ENCODE peak calls at places on chromosomes 12 and 14, in six cellular contexts. J is GM12878, C is K562, Y is RWPE2, I is mesendoderm, V is iPS DF 6.9. U is an unnamed sample.

GRCh38 chr12:85951823-85952222 is 77.7 kb downstream of the NTS start:
- DNase-seq in C (no peak), Y (no peak), I (peak; percentile 56), V (no peak), J (no peak), U (no peak)

GRCh38 chr14:87888136-87888999 is 104.6 kb downstream of the GALC start:
- DNase-seq in I (peak; percentile 75), V (peak; percentile 41), C (peak; percentile 37), Y (no peak), J (no peak), U (peak; percentile 38)

GRCh38 chr12:32671930-32672785 is 6.9 kb upstream of the DNM1L start:
- DNase-seq in V (peak; percentile 52), I (peak; percentile 70), C (peak; percentile 43), J (no peak), Y (no peak), U (peak; percentile 78)

GRCh38 chr12:105060715-105061378 is 23.4 kb downstream of the ALDH1L2 start:
- DNase-seq in C (no peak), I (peak; percentile 59), Y (no peak), V (no peak), J (no peak), U (no peak)

GRCh38 chr12:15474766-15475165 is 152.5 kb downstream of the PTPRO start:
- DNase-seq in V (no peak), I (no peak), C (no peak), J (no peak), Y (no peak), U (no peak)

GRCh38 chr12:52059582-52060497 is 8.6 kb downstream of the NR4A1 start:
- DNase-seq in J (no peak), C (no peak), V (no peak), Y (no peak), I (no peak), U (no peak)

GRCh38 chr12:57233357-57234232 is 4.1 kb downstream of the SHMT2 start:
- DNase-seq in I (no peak), C (no peak), J (no peak), Y (peak; percentile 60), V (no peak), U (peak; percentile 13)

GRCh38 chr14:105299654-105300541 is 903 bp downstream of the BRF1 start:
- DNase-seq in J (no peak), Y (no peak), V (no peak), C (no peak), I (no peak), U (peak; percentile 67)

GRCh38 chr12:101695698-101696097 is 1.7 kb upstream of the CHPT1 start:
- DNase-seq in C (no peak), V (no peak), J (no peak), I (no peak), Y (no peak), U (no peak)

GRCh38 chr14:54490448-54490805 is 1.6 kb upstream of the GMFB start:
- DNase-seq in I (peak; percentile 93), J (no peak), V (no peak), C (no peak), Y (no peak), U (peak; percentile 15)

GRCh38 chr12:104457746-104458644 is 1.2 kb downstream of the CHST11 start:
- DNase-seq in C (peak; percentile 65), J (no peak), I (no peak), Y (no peak), V (no peak), U (peak; percentile 84)

GRCh38 chr12:98814254-98814653 is 169.2 kb downstream of the APAF1 start:
- DNase-seq in Y (no peak), I (no peak), J (no peak), C (no peak), V (no peak), U (no peak)

GRCh38 chr14:80567905-80568512 is 356.7 kb upstream of the DIO2 start:
- DNase-seq in J (no peak), Y (peak; percentile 60), C (no peak), I (peak; percentile 14), V (no peak), U (no peak)

GRCh38 chr14:61530296-61530695 is 165.0 kb upstream of the HIF1A start:
- DNase-seq in C (no peak), J (no peak), V (no peak), I (no peak), Y (no peak), U (no peak)

DNA sequence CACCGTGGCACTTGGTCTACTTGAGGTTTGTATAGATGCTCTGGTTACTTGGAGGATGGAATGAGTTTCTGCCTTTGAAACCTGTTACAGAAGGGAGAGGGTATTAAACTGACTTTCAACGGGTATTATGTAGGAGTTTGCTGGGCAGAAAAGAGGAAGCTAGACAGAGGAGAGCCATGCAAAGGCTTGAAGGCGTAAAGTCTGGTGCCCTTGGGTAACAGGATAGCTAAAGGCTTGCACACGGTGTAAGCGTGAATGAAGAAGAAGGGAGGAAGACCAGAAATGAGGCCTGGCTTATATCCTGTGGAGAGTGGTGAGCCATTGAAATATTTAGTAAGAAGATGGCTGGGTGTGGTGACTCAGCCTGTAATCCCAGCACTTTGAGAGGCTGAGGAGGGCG is 22.5 kb downstream of the SUDS3 start:
- DNase-seq in I (no peak), V (no peak), Y (no peak), J (no peak), C (no peak), U (no peak)
- H3K36me3 ChIP-seq in I (peaks cover 12% of the 10 kb centered on the region), V (peaks cover 9% of the 10 kb centered on the region), Y (peaks cover 68% of the 10 kb centered on the region), J (peaks cover 28% of the 10 kb centered on the region), C (peaks cover 74% of the 10 kb centered on the region), U (peaks cover 38% of the 10 kb centered on the region)

GRCh38 chr12:42459336-42459847 is 130.2 kb downstream of the PRICKLE1 start:
- DNase-seq in C (no peak), Y (no peak), I (no peak), J (no peak), V (no peak), U (no peak)
- H3K36me3 ChIP-seq in C (no peaks in the 10 kb centered on the region), Y (peaks cover 8% of the 10 kb centered on the region), I (peaks cover 6% of the 10 kb centered on the region), J (no peaks in the 10 kb centered on the region), V (peaks cover 4% of the 10 kb centered on the region), U (peaks cover 5% of the 10 kb centered on the region)

DNA sequence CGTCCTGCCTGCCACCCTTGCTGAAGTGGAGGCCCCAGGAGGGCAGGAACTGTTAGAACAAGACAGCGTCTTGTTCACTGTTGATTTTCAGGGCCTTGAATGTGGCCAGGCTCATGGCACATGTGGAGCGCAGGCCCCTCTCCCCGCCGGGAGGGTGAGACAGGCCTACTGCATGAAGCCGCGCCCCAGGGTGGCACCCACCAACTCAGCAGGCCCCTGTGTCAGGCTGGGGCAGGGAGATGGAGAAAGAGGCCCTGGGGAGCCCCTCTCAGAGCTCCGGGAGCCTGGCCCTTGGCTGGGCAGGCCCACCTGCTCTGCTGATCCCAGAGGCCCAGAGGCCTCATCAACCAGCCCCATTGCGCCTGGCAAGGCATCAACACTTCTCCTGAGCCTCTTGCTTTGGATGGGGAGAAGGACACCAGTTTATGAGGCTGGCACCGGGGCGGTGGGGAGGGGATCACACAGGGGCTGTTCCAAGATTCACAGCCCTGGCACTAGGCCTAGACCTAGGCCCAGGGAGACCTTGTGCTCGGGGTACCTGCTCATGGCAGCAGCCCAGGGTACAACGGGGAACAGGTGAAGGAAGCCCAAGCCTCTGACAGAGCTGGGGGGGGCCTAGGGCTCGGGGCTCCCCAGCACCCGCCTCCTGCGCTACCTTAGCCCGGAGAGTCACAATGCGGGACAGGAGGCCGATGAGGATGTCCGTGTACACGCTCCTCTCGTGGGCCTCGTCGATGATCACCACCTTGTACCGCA is 18.1 kb downstream of the DHX37 start:
- DNase-seq in I (no peak), Y (no peak), J (no peak), C (no peak), V (no peak), U (peak; percentile 42)
- H3K36me3 ChIP-seq in I (peaks cover 13% of the 10 kb centered on the region), Y (peaks cover 13% of the 10 kb centered on the region), J (peaks cover 26% of the 10 kb centered on the region), C (peaks cover 86% of the 10 kb centered on the region), V (peaks cover 45% of the 10 kb centered on the region), U (peaks cover 20% of the 10 kb centered on the region)

GRCh38 chr12:2797721-2798418 is 3.1 kb downstream of the FKBP4 start:
- DNase-seq in C (no peak), Y (no peak), J (no peak), V (no peak), I (peak; percentile 26), U (no peak)
- H3K36me3 ChIP-seq in C (peaks cover 69% of the 10 kb centered on the region), Y (peaks cover 69% of the 10 kb centered on the region), J (peaks cover 24% of the 10 kb centered on the region), V (peaks cover 47% of the 10 kb centered on the region), I (peaks cover 36% of the 10 kb centered on the region), U (peaks cover 54% of the 10 kb centered on the region)

GRCh38 chr12:66141299-66141698 is 10.7 kb upstream of the LLPH start:
- DNase-seq in Y (no peak), V (no peak), C (no peak), J (no peak), I (no peak), U (no peak)
- H3K36me3 ChIP-seq in Y (peaks cover 89% of the 10 kb centered on the region), V (no peaks in the 10 kb centered on the region), C (peaks cover 33% of the 10 kb centered on the region), J (peaks cover 23% of the 10 kb centered on the region), I (no peaks in the 10 kb centered on the region), U (no peaks in the 10 kb centered on the region)

U was measured in H7.